ENCODE peak calls at places on chromosomes 11 and 22, in ten cellular contexts. B, Z, E, X, W, A, Y, R, M and I are unnamed samples.

GRCh38 chr11:17352925-17353227 is 1.3 kb downstream of the NCR3LG1 start:
- DNase-seq in B (no peak), Z (peak), E (no peak), X (no peak), W (peak), A (peak), Y (peak), R (peak), M (peak), I (no peak)

GRCh38 chr22:26751217-26751616 is 93.8 kb downstream of the MIAT start:
- DNase-seq in B (no peak), Z (no peak), E (peak), X (no peak), W (no peak), A (no peak), Y (no peak), R (peak), M (no peak), I (peak)

GRCh38 chr22:48954781-48955311 is 872.8 kb downstream of the BRD1 start:
- DNase-seq in B (no peak), Z (no peak), E (no peak), X (no peak), W (no peak), A (no peak), Y (peak), R (peak), M (no peak), I (no peak)

GRCh38 chr11:91097069-91097468 is 874.2 kb upstream of the CHORDC1 start:
- DNase-seq in B (no peak), Z (no peak), E (no peak), X (no peak), W (no peak), A (no peak), Y (no peak), R (no peak), M (no peak), I (no peak)

GRCh38 chr11:118842369-118842768 is 41.3 kb upstream of the CXCR5 start:
- DNase-seq in B (no peak), Z (no peak), E (no peak), X (no peak), W (no peak), A (no peak), Y (no peak), R (no peak), M (no peak), I (no peak)

GRCh38 chr11:118194835-118195627 is 18.6 kb upstream of the SCN2B start:
- DNase-seq in B (peak), Z (no peak), E (peak), X (peak), W (no peak), A (no peak), Y (peak), R (peak), M (peak), I (peak)

GRCh38 chr11:133827556-133827955 is 17.8 kb downstream of the SPATA19 start:
- DNase-seq in B (no peak), Z (no peak), E (no peak), X (no peak), W (no peak), A (no peak), Y (no peak), R (no peak), M (no peak), I (no peak)

GRCh38 chr22:23113067-23113846 is 28.5 kb downstream of the RSPH14 start:
- DNase-seq in B (no peak), Z (no peak), E (peak), X (no peak), W (no peak), A (no peak), Y (no peak), R (peak), M (peak), I (no peak)